ENCODE peak calls at places on chromosomes 7 and 10, in eight cellular contexts. V is Karpas-422; K is CD8-positive, alpha-beta T cell; L is tibial nerve; Z is RWPE1; D is heart left ventricle; X is spleen; Y is CD4-positive, alpha-beta T cell. A is an unnamed sample.

GRCh38 chr10:111098679-111099437 is 22.0 kb downstream of the ADRA2A start:
- DNase-seq in Y (no peak), D (no peak), L (no peak), X (no peak), V (peak; percentile 44), Z (no peak), K (no peak), A (no peak)

GRCh38 chr10:86693289-86693688 is 25.0 kb downstream of the LDB3 start:
- DNase-seq in K (no peak), L (no peak), Z (no peak), X (no peak), D (no peak), Y (no peak), V (no peak), A (no peak)

GRCh38 chr7:2729043-2729892 is 41.3 kb downstream of the AMZ1 start:
- DNase-seq in Z (no peak), L (no peak), K (no peak), Y (peak; percentile 29), X (peak; percentile 82), D (peak; percentile 25), V (peak; percentile 31), A (peak; percentile 54)

GRCh38 chr10:36362257-36362656 is 720.2 kb upstream of the FZD8 start:
- DNase-seq in K (no peak), D (no peak), X (no peak), V (no peak), L (no peak), Y (no peak), Z (no peak), A (no peak)

GRCh38 chr10:58963723-58964124 is 212.7 kb upstream of the PHYHIPL start:
- DNase-seq in Z (no peak), Y (no peak), D (no peak), L (no peak), V (no peak), K (no peak), X (no peak), A (peak; percentile 94)

GRCh38 chr10:88386204-88386877 is 196.8 kb downstream of the RNLS start:
- DNase-seq in Y (no peak), X (no peak), Z (peak; percentile 47), V (peak; percentile 67), K (no peak), D (no peak), L (no peak), A (no peak)

GRCh38 chr10:100637785-100638184 is 102.0 kb downstream of the HIF1AN start:
- DNase-seq in L (no peak), Z (no peak), V (peak; percentile 62), X (no peak), D (no peak), Y (no peak), K (no peak), A (no peak)

GRCh38 chr10:114499630-114500190 is 95.4 kb upstream of the AFAP1L2 start:
- DNase-seq in Y (peak; percentile 51), V (peak; percentile 70), K (no peak), L (no peak), Z (peak; percentile 93), D (no peak), X (peak; percentile 81), A (peak; percentile 6)

GRCh38 chr10:86585037-86585725 is 63.6 kb upstream of the WAPL start:
- DNase-seq in Z (peak; percentile 88), V (peak; percentile 84), X (peak; percentile 91), D (peak; percentile 68), K (peak; percentile 59), L (peak; percentile 39), Y (peak; percentile 78), A (peak; percentile 64)

GRCh38 chr10:45282061-45282460 is 33.3 kb downstream of the OR13A1 start:
- DNase-seq in K (no peak), V (no peak), L (no peak), Z (no peak), X (no peak), Y (no peak), D (no peak), A (no peak)

DNA sequence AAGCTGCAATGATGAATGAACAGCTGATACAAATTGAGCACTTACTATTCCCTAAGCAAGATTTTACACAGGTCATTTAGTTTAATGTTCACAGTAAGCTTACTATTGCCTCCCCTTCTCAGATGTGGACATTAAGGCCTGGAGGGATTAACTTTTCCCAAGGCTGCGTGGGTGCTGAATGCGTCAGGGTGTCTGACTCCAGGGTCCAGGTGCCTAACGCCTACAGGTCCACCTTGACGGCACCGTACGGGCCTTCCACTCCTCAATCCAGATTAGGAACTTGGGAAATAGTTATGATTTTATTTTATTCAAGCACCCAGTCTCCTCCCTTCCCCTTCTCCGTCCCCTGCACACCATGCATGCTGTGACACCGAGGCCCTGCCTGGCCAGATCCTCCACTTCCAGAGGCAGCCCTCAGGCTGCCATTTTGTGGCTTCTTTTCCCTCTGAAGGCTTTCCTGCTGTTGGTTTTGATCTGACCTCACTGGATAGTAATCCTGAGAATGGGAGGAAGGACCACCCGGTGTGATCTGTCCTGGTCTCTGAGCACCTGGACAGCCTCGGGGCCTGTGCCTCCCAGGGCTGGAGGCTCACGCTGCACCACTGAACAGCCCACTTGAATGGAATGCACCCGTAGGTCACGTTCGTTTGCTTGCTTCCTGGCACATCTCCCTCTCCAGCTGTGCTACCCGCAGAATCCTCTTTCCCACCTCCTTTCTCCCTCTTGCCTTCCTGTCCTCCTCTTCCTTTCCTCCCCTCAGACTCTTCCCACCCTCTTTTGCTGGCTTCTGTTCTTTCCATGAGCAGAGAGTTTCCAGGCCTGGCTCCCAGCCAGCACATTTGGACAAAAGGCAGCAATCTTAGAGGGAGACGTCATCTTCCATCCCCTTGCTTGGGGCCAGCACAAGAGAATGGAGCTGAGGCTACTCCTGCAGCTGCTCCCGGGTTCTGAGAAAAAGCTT is 14.4 kb downstream of the DENND2A start:
- DNase-seq in D (peak; percentile 92), L (peak; percentile 95), Y (no peak), X (no peak), V (no peak), K (no peak), Z (peak; percentile 59), A (peak; percentile 31)
- H3K27ac ChIP-seq in D (peak overlapping the region; percentile 74), L (peak overlapping the region; percentile 85), Y (no peak overlapping the region), X (peak overlapping the region; percentile 63), V (no peak overlapping the region), K (no peak overlapping the region), Z (peak overlapping the region; percentile 77), A (no peak overlapping the region)

GRCh38 chr10:72255977-72256729 is 17.6 kb upstream of the DDIT4 start:
- DNase-seq in D (no peak), L (no peak), X (no peak), K (no peak), V (no peak), Y (no peak), Z (no peak), A (no peak)

GRCh38 chr10:72254891-72255568 is 18.7 kb upstream of the DDIT4 start:
- DNase-seq in L (peak; percentile 91), D (peak; percentile 96), X (peak; percentile 92), K (no peak), Z (peak; percentile 90), Y (peak; percentile 41), V (no peak), A (peak; percentile 83)

GRCh38 chr10:72251635-72252034 is 22.1 kb upstream of the DDIT4 start:
- DNase-seq in Z (no peak), L (no peak), K (no peak), Y (no peak), V (no peak), D (no peak), X (no peak), A (no peak)

GRCh38 chr10:72250666-72251065 is 23.1 kb upstream of the DDIT4 start:
- DNase-seq in Y (no peak), K (no peak), L (peak; percentile 38), D (peak; percentile 76), Z (no peak), V (no peak), X (peak; percentile 63), A (no peak)

GRCh38 chr10:72253002-72253401 is 20.7 kb upstream of the DDIT4 start:
- DNase-seq in K (no peak), D (no peak), V (no peak), X (no peak), Y (no peak), L (no peak), Z (no peak), A (no peak)
- H3K27ac ChIP-seq in K (no peak overlapping the region), D (peak overlapping the region; percentile 96), V (no peak overlapping the region), X (no peak overlapping the region), Y (no peak overlapping the region), L (peak overlapping the region; percentile 99), Z (peak overlapping the region; percentile 100), A (peak overlapping the region; percentile 98)

GRCh38 chr7:129227646-129228578 is 3.1 kb downstream of the AHCYL2 start:
- DNase-seq in K (no peak), L (no peak), D (no peak), X (no peak), Z (no peak), Y (no peak), V (no peak), A (no peak)

GRCh38 chr7:129224251-129225205 is at the start of gene AHCYL2:
- DNase-seq in L (peak; percentile 95), Y (peak; percentile 97), X (peak; percentile 100), V (peak; percentile 98), D (peak; percentile 98), Z (peak; percentile 87), K (peak; percentile 97), A (peak; percentile 98)

GRCh38 chr7:129225206-129225930 is 538 bp downstream of the AHCYL2 start:
- DNase-seq in D (peak; percentile 54), K (peak; percentile 34), X (peak; percentile 94), V (peak; percentile 76), Z (peak; percentile 23), Y (peak; percentile 65), L (peak; percentile 31), A (no peak)

GRCh38 chr7:129228633-129229032 is 3.8 kb downstream of the AHCYL2 start:
- DNase-seq in D (no peak), V (no peak), X (no peak), L (no peak), Y (no peak), K (no peak), Z (no peak), A (no peak)

DNA sequence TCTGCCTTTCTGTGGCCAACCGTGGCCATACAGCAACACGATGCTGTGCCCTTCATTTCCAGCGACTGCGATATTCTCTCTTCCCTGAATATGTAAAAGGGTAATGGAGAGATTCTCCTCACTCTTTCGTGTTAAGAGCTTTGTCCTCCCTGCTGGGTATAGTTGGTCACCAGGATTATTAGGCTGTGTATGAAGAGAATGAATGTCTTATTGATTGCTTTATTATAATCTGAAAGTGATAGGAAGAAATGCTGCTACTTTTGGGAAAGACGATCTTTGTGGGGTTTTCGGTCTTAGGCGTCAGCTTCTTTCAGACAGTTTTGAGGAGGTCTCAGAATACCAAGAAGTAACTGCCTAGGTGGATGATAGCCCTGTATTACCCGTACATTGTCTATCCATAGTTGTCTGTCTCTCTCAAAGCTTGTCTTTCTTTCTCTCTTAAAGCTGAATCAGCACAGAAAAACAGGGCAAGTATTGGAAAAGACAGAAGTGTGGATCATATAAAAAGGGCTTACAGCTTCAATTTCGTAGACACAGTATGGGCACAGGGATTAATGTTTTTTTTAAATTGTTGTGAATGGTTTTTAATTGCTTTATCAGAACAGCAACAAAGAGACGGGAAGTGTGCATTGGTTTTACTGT is 1.2 kb downstream of the AHCYL2 start:
- DNase-seq in K (no peak), Z (no peak), X (no peak), V (no peak), Y (no peak), D (no peak), L (no peak), A (no peak)
- H3K27ac ChIP-seq in K (no peak overlapping the region), Z (peak overlapping the region; percentile 96), X (no peak overlapping the region), V (no peak overlapping the region), Y (no peak overlapping the region), D (peak overlapping the region; percentile 94), L (peak overlapping the region; percentile 99), A (peak overlapping the region; percentile 78)

DNA sequence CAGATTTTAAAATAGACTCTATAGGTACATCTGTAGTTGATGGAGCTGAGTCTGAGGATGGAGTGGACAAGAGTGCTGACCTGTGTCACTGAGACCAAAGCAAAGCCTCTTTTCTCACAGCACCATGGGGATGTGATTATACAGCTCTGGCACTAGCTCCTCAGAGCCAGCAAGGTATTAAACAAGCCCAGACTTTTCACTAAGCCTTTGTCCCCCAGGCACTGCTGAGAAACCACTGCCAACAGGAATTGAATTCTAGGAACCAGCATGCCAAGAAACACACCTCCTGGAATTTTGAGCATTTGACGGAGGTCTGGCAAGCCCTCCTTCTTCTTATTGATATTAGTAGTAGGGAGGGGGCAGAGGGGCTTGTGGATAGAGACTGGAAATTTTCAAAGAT is 147.0 kb downstream of the C1GALT1 start:
- DNase-seq in L (no peak), Y (no peak), V (no peak), K (no peak), D (no peak), X (no peak), Z (peak; percentile 38), A (no peak)
- H3K27ac ChIP-seq in L (no peak overlapping the region), Y (no peak overlapping the region), V (no peak overlapping the region), K (no peak overlapping the region), D (no peak overlapping the region), X (no peak overlapping the region), Z (no peak overlapping the region), A (no peak overlapping the region)

A was measured in caudate nucleus.